ENCODE peak calls at places on chromosomes 2 and 18, in five cellular contexts. C, M, W, B and X are unnamed samples.
A peak's percentile ranks its signal among the peaks of the same experiment; 100 is the strongest.

GRCh38 chr2:43343573-43344304 is 117.3 kb upstream of the ZFP36L2 start:
- DNase-seq in C (no peak), M (peak; percentile 83), W (peak; percentile 71), B (no peak), X (no peak)

GRCh38 chr2:240816584-240817495 is 3.2 kb downstream of the KIF1A start:
- DNase-seq in C (no peak), M (peak; percentile 57), W (peak; percentile 9), B (no peak), X (no peak)

GRCh38 chr2:85246348-85246747 is 81.4 kb downstream of the TGOLN2 start:
- DNase-seq in C (no peak), M (peak; percentile 24), W (no peak), B (no peak), X (no peak)

GRCh38 chr2:26178746-26179436 is 6.0 kb downstream of the GAREM2 start:
- DNase-seq in C (peak; percentile 53), M (no peak), W (peak; percentile 33), B (no peak), X (peak; percentile 17)

GRCh38 chr2:166417669-166418068 is 41.9 kb upstream of the SCN9A start:
- DNase-seq in C (no peak), M (no peak), W (no peak), B (no peak), X (peak; percentile 38)

GRCh38 chr2:161048317-161048716 is 111.9 kb upstream of the TANK start:
- DNase-seq in C (no peak), M (no peak), W (no peak), B (no peak), X (no peak)

GRCh38 chr2:219769044-219770030 is 141.9 kb downstream of the SLC4A3 start:
- DNase-seq in C (no peak), M (peak; percentile 88), W (peak; percentile 76), B (no peak), X (no peak)

GRCh38 chr2:182763311-182763912 is 47.4 kb downstream of the DNAJC10 start:
- DNase-seq in C (peak; percentile 50), M (no peak), W (no peak), B (no peak), X (peak; percentile 72)

GRCh38 chr2:180328795-180329422 is 321.8 kb upstream of the CWC22 start:
- DNase-seq in C (peak; percentile 5), M (no peak), W (no peak), B (no peak), X (no peak)

GRCh38 chr2:195202163-195202845 is 454.7 kb upstream of the SLC39A10 start:
- DNase-seq in C (no peak), M (no peak), W (no peak), B (no peak), X (no peak)

GRCh38 chr2:217165547-217165946 is 305.7 kb upstream of the TNP1 start:
- DNase-seq in C (no peak), M (no peak), W (no peak), B (no peak), X (no peak)

GRCh38 chr2:174965992-174966789 is 39.0 kb downstream of the CHN1 start:
- DNase-seq in C (no peak), M (no peak), W (no peak), B (no peak), X (no peak)

GRCh38 chr2:220296174-220296573 is 668.7 kb downstream of the SLC4A3 start:
- DNase-seq in C (no peak), M (no peak), W (no peak), B (no peak), X (peak; percentile 33)

GRCh38 chr18:79512461-79513380 is 117.0 kb downstream of the NFATC1 start:
- DNase-seq in C (no peak), M (peak; percentile 72), W (no peak), B (no peak), X (no peak)

GRCh38 chr18:51195602-51196115 is 1.8 kb downstream of the MEX3C start:
- DNase-seq in C (peak; percentile 79), M (no peak), W (no peak), B (no peak), X (peak; percentile 65)

GRCh38 chr2:86649119-86649947 is 25.7 kb upstream of the RNF103 start:
- DNase-seq in C (no peak), M (no peak), W (no peak), B (no peak), X (peak; percentile 70)

GRCh38 chr18:75507636-75508035 is 80.1 kb upstream of the SMIM21 start:
- DNase-seq in C (no peak), M (no peak), W (no peak), B (no peak), X (no peak)

GRCh38 chr18:22391571-22392359 is 25.9 kb downstream of the CTAGE1 start:
- DNase-seq in C (no peak), M (no peak), W (no peak), B (no peak), X (peak; percentile 81)

GRCh38 chr2:135245055-135245454 is 193.0 kb downstream of the RAB3GAP1 start:
- DNase-seq in C (peak; percentile 51), M (no peak), W (no peak), B (no peak), X (peak; percentile 8)

GRCh38 chr2:223008162-223008561 is 43.8 kb upstream of the KCNE4 start:
- DNase-seq in C (no peak), M (no peak), W (peak; percentile 19), B (no peak), X (no peak)

GRCh38 chr2:12045864-12046291 is 299.4 kb downstream of the LPIN1 start:
- DNase-seq in C (no peak), M (no peak), W (no peak), B (no peak), X (no peak)

GRCh38 chr2:164920430-164920829 is 34.9 kb downstream of the SLC38A11 start:
- DNase-seq in C (no peak), M (no peak), W (no peak), B (no peak), X (no peak)

GRCh38 chr2:19416784-19417684 is 58.6 kb upstream of the OSR1 start:
- DNase-seq in C (peak; percentile 8), M (no peak), W (peak; percentile 33), B (no peak), X (no peak)

GRCh38 chr2:111094686-111095085 is 26.0 kb upstream of the BCL2L11 start:
- DNase-seq in C (no peak), M (no peak), W (no peak), B (no peak), X (no peak)

GRCh38 chr2:83782122-83782521 is 677.0 kb downstream of the SUCLG1 start:
- DNase-seq in C (no peak), M (no peak), W (no peak), B (no peak), X (no peak)

GRCh38 chr18:26386002-26386401 is 159.8 kb downstream of the TAF4B start:
- DNase-seq in C (no peak), M (no peak), W (no peak), B (no peak), X (peak; percentile 24)

GRCh38 chr2:65076345-65076710 is 20.1 kb downstream of the CEP68 start:
- DNase-seq in C (no peak), M (no peak), W (no peak), B (no peak), X (no peak)